ENCODE peak calls at places on chromosome 17, in seven cellular contexts. O, Z, H, T, D, A and M are unnamed samples.

GRCh38 chr17:20992987-20993862 is 49.6 kb downstream of the USP22 start:
- DNase-seq in O (peak; percentile 92), A (peak; percentile 69), T (peak; percentile 89), Z (peak; percentile 86), H (peak; percentile 92), D (peak; percentile 85), M (peak; percentile 51)

GRCh38 chr17:379531-380200 is 27.1 kb upstream of the RPH3AL start:
- DNase-seq in O (no peak), Z (no peak), A (peak; percentile 34), T (no peak), H (no peak), D (no peak), M (no peak)

GRCh38 chr17:8846768-8847211 is 20.7 kb downstream of the PIK3R6 start:
- DNase-seq in A (no peak), D (peak; percentile 45), T (no peak), Z (no peak), H (peak; percentile 75), O (peak; percentile 82), M (no peak)

GRCh38 chr17:78781339-78782304 is at the start of gene CYTH1:
- DNase-seq in T (peak; percentile 28), A (peak; percentile 86), D (peak; percentile 68), H (peak; percentile 67), O (peak; percentile 62), Z (peak; percentile 59), M (no peak)

GRCh38 chr17:77332981-77333685 is 192.4 kb downstream of the SEC14L1 start:
- DNase-seq in O (no peak), H (no peak), T (no peak), D (no peak), Z (no peak), A (peak; percentile 16), M (peak; percentile 20)

GRCh38 chr17:50554201-50554600 is 6.3 kb upstream of the CACNA1G start:
- DNase-seq in H (no peak), O (no peak), A (no peak), T (no peak), Z (no peak), D (no peak), M (no peak)

GRCh38 chr17:31674305-31674704 is 184.7 kb downstream of the COPRS start:
- DNase-seq in A (no peak), T (no peak), D (no peak), Z (no peak), O (no peak), H (no peak), M (no peak)

GRCh38 chr17:65022751-65023421 is 33.7 kb downstream of the GNA13 start:
- DNase-seq in O (no peak), D (no peak), T (peak; percentile 70), A (no peak), H (no peak), Z (no peak), M (no peak)

GRCh38 chr17:74394977-74395376 is 27.7 kb downstream of the GPR142 start:
- DNase-seq in H (no peak), A (no peak), D (no peak), T (no peak), Z (no peak), O (no peak), M (no peak)

GRCh38 chr17:30375661-30376060 is 3.1 kb upstream of the CPD start:
- DNase-seq in T (no peak), A (no peak), O (no peak), H (no peak), Z (no peak), D (no peak), M (no peak)

GRCh38 chr17:44327715-44328449 is 3.3 kb upstream of the SLC25A39 start:
- DNase-seq in Z (no peak), T (no peak), A (no peak), O (no peak), D (no peak), H (no peak), M (no peak)

GRCh38 chr17:66737524-66737923 is 97.4 kb upstream of the CACNG5 start:
- DNase-seq in H (peak; percentile 79), Z (peak; percentile 54), T (no peak), D (peak; percentile 24), A (no peak), O (peak; percentile 79), M (no peak)

GRCh38 chr17:47905221-47905733 is 9.2 kb downstream of the SP2 start:
- DNase-seq in Z (no peak), T (no peak), H (no peak), O (no peak), A (no peak), D (no peak), M (no peak)

GRCh38 chr17:12180644-12181261 is 160.1 kb downstream of the MAP2K4 start:
- DNase-seq in A (no peak), O (peak; percentile 78), H (no peak), T (peak; percentile 50), D (peak; percentile 76), Z (peak; percentile 16), M (no peak)

GRCh38 chr17:30554839-30555751 is 77.9 kb downstream of the GOSR1 start:
- DNase-seq in A (peak; percentile 59), D (no peak), T (no peak), H (peak; percentile 81), O (peak; percentile 74), Z (peak; percentile 74), M (peak; percentile 11)

GRCh38 chr17:64500487-64500859 is 3.6 kb upstream of the POLG2 start:
- DNase-seq in H (no peak), A (no peak), Z (no peak), D (no peak), T (no peak), O (no peak), M (no peak)

GRCh38 chr17:68821860-68822693 is 133.1 kb downstream of the ABCA8 start:
- DNase-seq in A (no peak), H (no peak), Z (no peak), O (no peak), T (no peak), D (peak; percentile 37), M (no peak)

GRCh38 chr17:65463242-65463641 is 98.2 kb downstream of the AXIN2 start:
- DNase-seq in H (no peak), O (no peak), D (peak; percentile 71), Z (no peak), A (peak; percentile 85), T (no peak), M (no peak)

GRCh38 chr17:1005361-1005946 is 8.5 kb downstream of the TIMM22 start:
- DNase-seq in Z (no peak), T (no peak), O (no peak), H (no peak), A (no peak), D (peak; percentile 53), M (no peak)

GRCh38 chr17:28372203-28372944 is 880 bp downstream of the SARM1 start:
- DNase-seq in A (peak; percentile 65), Z (peak; percentile 33), D (peak; percentile 47), H (peak; percentile 43), O (peak; percentile 54), T (no peak), M (no peak)

DNA sequence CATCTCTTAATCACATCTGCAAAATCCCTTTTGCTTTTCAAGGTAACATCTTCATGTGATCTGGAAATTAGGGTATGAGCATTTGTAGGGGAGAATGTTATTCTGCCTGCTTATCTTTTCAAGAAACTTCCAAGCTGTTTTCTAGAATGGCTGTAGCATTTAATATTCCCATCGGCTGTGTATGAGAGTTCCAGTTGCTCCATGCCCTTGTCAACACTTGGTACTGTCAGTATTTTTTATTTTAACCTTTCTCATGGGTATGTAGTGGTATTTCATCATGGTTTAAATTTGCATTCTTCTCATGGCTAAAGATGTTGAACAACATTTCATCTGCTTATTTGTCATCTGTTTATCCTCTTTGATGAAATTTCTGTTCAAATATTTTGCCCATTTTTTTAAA is 90.6 kb upstream of the HLF start:
- DNase-seq in Z (no peak), O (no peak), T (no peak), H (no peak), A (no peak), D (no peak), M (no peak)
- TF ChIP-seq CTCF in Z (no peak), O (no peak), T (no peak), H (no peak), A (no peak), D (no peak), M (no peak)

GRCh38 chr17:17055286-17056166 is 13.3 kb downstream of the MPRIP start:
- DNase-seq in H (peak; percentile 43), D (no peak), A (peak; percentile 61), T (no peak), O (peak; percentile 30), Z (peak; percentile 7), M (no peak)
- TF ChIP-seq CTCF in H (no peak), D (no peak), A (no peak), T (no peak), O (no peak), Z (no peak), M (no peak)

GRCh38 chr17:38456031-38456815 is 28.0 kb downstream of the ARHGAP23 start:
- DNase-seq in T (no peak), H (no peak), D (no peak), Z (no peak), O (no peak), A (no peak), M (no peak)
- TF ChIP-seq CTCF in T (no peak), H (peak; percentile 63), D (no peak), Z (no peak), O (peak; percentile 17), A (peak; percentile 14), M (peak; percentile 49)

DNA sequence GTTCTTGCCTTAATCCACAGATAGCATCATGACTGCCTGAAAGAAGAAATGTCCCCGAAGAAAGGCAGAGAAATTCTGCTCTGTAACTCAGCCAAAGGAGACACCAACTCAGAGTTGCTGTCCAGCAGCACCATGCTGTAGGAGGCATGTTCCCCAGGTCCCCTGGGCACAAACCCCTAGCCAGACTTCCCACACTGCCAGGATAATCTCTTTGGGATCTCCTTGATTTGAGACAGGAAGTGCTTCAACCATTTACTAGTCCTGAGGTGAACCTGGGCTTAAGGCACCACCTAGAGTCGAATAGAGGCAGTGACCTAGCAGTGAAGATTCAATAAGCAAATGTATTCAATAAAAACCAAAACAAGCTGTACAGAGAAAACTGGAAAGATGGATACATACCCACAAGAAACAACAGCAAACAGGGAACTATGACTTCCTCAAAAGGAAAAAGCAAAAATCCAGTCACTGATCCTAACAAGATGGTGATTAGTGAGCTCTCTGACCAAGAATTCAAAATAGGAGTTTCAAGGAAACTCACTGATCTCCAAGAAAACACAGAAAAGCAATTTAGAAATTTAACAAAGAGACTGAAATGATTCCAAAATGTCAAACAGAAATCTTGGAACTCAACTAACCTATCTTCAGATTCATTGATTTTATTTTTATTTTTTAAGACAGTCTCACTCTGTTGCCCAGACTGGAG is 5.7 kb downstream of the OR4D2 start:
- DNase-seq in D (no peak), H (peak; percentile 85), A (no peak), O (peak; percentile 86), Z (peak; percentile 46), T (peak; percentile 58), M (no peak)
- TF ChIP-seq CTCF in D (peak; percentile 29), H (peak; percentile 78), A (peak; percentile 40), O (peak; percentile 79), Z (peak; percentile 40), T (peak; percentile 23), M (no peak)

GRCh38 chr17:7137182-7137943 is 22.7 kb upstream of the ASGR2 start:
- DNase-seq in Z (no peak), H (no peak), A (peak; percentile 70), D (no peak), O (no peak), T (no peak), M (no peak)
- TF ChIP-seq CTCF in Z (no peak), H (no peak), A (no peak), D (no peak), O (no peak), T (no peak), M (no peak)

DNA sequence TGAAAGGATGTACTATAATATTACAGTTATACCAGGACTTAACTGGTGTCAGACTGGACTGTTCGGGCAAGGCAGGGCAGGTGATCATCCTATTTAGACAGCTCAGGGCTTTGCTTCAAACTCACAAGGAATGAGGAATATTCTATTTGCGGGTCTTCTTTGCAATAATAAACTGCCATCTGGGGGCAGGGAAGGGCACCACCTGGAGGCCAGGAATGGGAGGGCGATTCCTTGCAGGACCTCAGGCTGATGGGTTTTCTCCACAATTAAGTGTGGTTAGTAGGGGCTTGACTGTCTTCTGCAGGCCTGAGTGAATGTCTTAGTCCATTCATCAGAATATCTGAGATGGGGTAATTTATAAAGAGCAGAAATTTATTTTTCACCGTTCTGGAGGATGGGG is 424.1 kb downstream of the CA10 start:
- DNase-seq in T (peak; percentile 5), O (peak; percentile 68), A (no peak), H (peak; percentile 68), Z (peak; percentile 41), D (no peak), M (no peak)
- TF ChIP-seq CTCF in T (peak; percentile 21), O (peak; percentile 92), A (no peak), H (peak; percentile 73), Z (peak; percentile 49), D (peak; percentile 31), M (peak; percentile 33)